ENCODE peak calls at places on chromosomes 3 and 15, in six cellular contexts. One of them, this sample, is unnamed. For H3K4me1, the result is how much of the 10 kb centered on the place peaks cover.

GRCh38 chr15:91022832-91023129 is 387 bp upstream of the VPS33B start:
- DNase-seq in fibroblast of lung: no peak
- DNase-seq in body of pancreas: no peak
- DNase-seq in PC-9: no peak
- DNase-seq in testis: no peak
- DNase-seq in IMR-90: no peak
- DNase-seq in this sample: no peak

GRCh38 chr3:14369675-14370669 is 32.4 kb upstream of the SLC6A6 start:
- DNase-seq in fibroblast of lung: no peak
- DNase-seq in body of pancreas: peak
- DNase-seq in PC-9: peak
- DNase-seq in testis: no peak
- DNase-seq in IMR-90: no peak
- DNase-seq in this sample: no peak

GRCh38 chr3:56983427-56983826 is 77.0 kb upstream of the SPATA12 start:
- DNase-seq in fibroblast of lung: no peak
- DNase-seq in body of pancreas: no peak
- DNase-seq in PC-9: no peak
- DNase-seq in testis: no peak
- DNase-seq in IMR-90: no peak
- DNase-seq in this sample: no peak

GRCh38 chr3:38016410-38016809 is 13.0 kb downstream of the PLCD1 start:
- DNase-seq in fibroblast of lung: no peak
- DNase-seq in body of pancreas: no peak
- DNase-seq in PC-9: no peak
- DNase-seq in testis: no peak
- DNase-seq in IMR-90: no peak
- DNase-seq in this sample: no peak

GRCh38 chr3:11362600-11362999 is 90.4 kb downstream of the ATG7 start:
- DNase-seq in fibroblast of lung: no peak
- DNase-seq in body of pancreas: no peak
- DNase-seq in PC-9: no peak
- DNase-seq in testis: no peak
- DNase-seq in IMR-90: peak
- DNase-seq in this sample: no peak

GRCh38 chr3:117587416-117587815 is 877.8 kb downstream of the TUSC7 start:
- DNase-seq in fibroblast of lung: no peak
- DNase-seq in body of pancreas: no peak
- DNase-seq in PC-9: no peak
- DNase-seq in testis: no peak
- DNase-seq in IMR-90: no peak
- DNase-seq in this sample: no peak

GRCh38 chr3:20511863-20512262 is 325.9 kb upstream of the SGO1 start:
- DNase-seq in fibroblast of lung: peak
- DNase-seq in body of pancreas: no peak
- DNase-seq in PC-9: peak
- DNase-seq in testis: no peak
- DNase-seq in IMR-90: peak
- DNase-seq in this sample: peak

GRCh38 chr3:149340310-149340933 is 7.0 kb upstream of the TM4SF18 start:
- DNase-seq in fibroblast of lung: peak
- DNase-seq in body of pancreas: peak
- DNase-seq in PC-9: peak
- DNase-seq in testis: peak
- DNase-seq in IMR-90: peak
- DNase-seq in this sample: no peak

GRCh38 chr3:124351430-124352142 is 359.7 kb upstream of the ROPN1 start:
- DNase-seq in fibroblast of lung: peak
- DNase-seq in body of pancreas: peak
- DNase-seq in PC-9: no peak
- DNase-seq in testis: peak
- DNase-seq in IMR-90: peak
- DNase-seq in this sample: peak

GRCh38 chr3:141367038-141367730 is 1.1 kb upstream of the ZBTB38 start:
- DNase-seq in fibroblast of lung: peak
- DNase-seq in body of pancreas: no peak
- DNase-seq in PC-9: peak
- DNase-seq in testis: no peak
- DNase-seq in IMR-90: peak
- DNase-seq in this sample: no peak

GRCh38 chr3:61580982-61581654 is 19.7 kb downstream of the PTPRG start:
- DNase-seq in fibroblast of lung: no peak
- DNase-seq in body of pancreas: no peak
- DNase-seq in PC-9: no peak
- DNase-seq in testis: no peak
- DNase-seq in IMR-90: no peak
- DNase-seq in this sample: no peak

GRCh38 chr15:27674826-27675225 is 424.3 kb downstream of the OCA2 start:
- DNase-seq in fibroblast of lung: no peak
- DNase-seq in body of pancreas: no peak
- DNase-seq in PC-9: no peak
- DNase-seq in testis: no peak
- DNase-seq in IMR-90: no peak
- DNase-seq in this sample: no peak

GRCh38 chr3:69097407-69098086 is 12.8 kb downstream of the ARL6IP5 start:
- DNase-seq in fibroblast of lung: peak
- DNase-seq in body of pancreas: no peak
- DNase-seq in PC-9: no peak
- DNase-seq in testis: no peak
- DNase-seq in IMR-90: no peak
- DNase-seq in this sample: no peak

GRCh38 chr3:67648701-67649100 is 5.7 kb downstream of the SUCLG2 start:
- DNase-seq in fibroblast of lung: peak
- DNase-seq in body of pancreas: no peak
- DNase-seq in PC-9: no peak
- DNase-seq in testis: no peak
- DNase-seq in IMR-90: peak
- DNase-seq in this sample: no peak

GRCh38 chr3:126683506-126683905 is 20.5 kb upstream of the CHCHD6 start:
- DNase-seq in fibroblast of lung: no peak
- DNase-seq in body of pancreas: no peak
- DNase-seq in PC-9: no peak
- DNase-seq in testis: no peak
- DNase-seq in IMR-90: no peak
- DNase-seq in this sample: no peak

GRCh38 chr3:182920515-182921084 is 59.7 kb downstream of the DCUN1D1 start:
- DNase-seq in fibroblast of lung: peak
- DNase-seq in body of pancreas: no peak
- DNase-seq in PC-9: no peak
- DNase-seq in testis: no peak
- DNase-seq in IMR-90: no peak
- DNase-seq in this sample: peak

GRCh38 chr3:3264796-3265195 is 85.3 kb upstream of the CRBN start:
- DNase-seq in fibroblast of lung: no peak
- DNase-seq in body of pancreas: no peak
- DNase-seq in PC-9: no peak
- DNase-seq in testis: no peak
- DNase-seq in IMR-90: no peak
- DNase-seq in this sample: no peak

GRCh38 chr3:185734725-185735096 is 90.1 kb downstream of the IGF2BP2 start:
- DNase-seq in fibroblast of lung: no peak
- DNase-seq in body of pancreas: no peak
- DNase-seq in PC-9: no peak
- DNase-seq in testis: no peak
- DNase-seq in IMR-90: no peak
- DNase-seq in this sample: no peak

GRCh38 chr3:45507820-45508317 is 86.7 kb upstream of the LIMD1 start:
- DNase-seq in fibroblast of lung: peak
- DNase-seq in body of pancreas: no peak
- DNase-seq in PC-9: no peak
- DNase-seq in testis: peak
- DNase-seq in IMR-90: peak
- DNase-seq in this sample: peak

GRCh38 chr15:71708741-71709140 is 101.6 kb upstream of the NR2E3 start:
- DNase-seq in fibroblast of lung: no peak
- DNase-seq in body of pancreas: no peak
- DNase-seq in PC-9: no peak
- DNase-seq in testis: peak
- DNase-seq in IMR-90: peak
- DNase-seq in this sample: no peak

GRCh38 chr15:70535955-70536338 is 227.4 kb downstream of the UACA start:
- DNase-seq in fibroblast of lung: no peak
- DNase-seq in body of pancreas: no peak
- DNase-seq in PC-9: no peak
- DNase-seq in testis: no peak
- DNase-seq in IMR-90: no peak
- DNase-seq in this sample: no peak

GRCh38 chr15:75176404-75176761 is 25.3 kb upstream of the C15orf39 start:
- DNase-seq in fibroblast of lung: no peak
- DNase-seq in body of pancreas: no peak
- DNase-seq in PC-9: no peak
- DNase-seq in testis: no peak
- DNase-seq in IMR-90: no peak
- DNase-seq in this sample: no peak

GRCh38 chr3:183766745-183767606 is 58.4 kb downstream of the MAP6D1 start:
- DNase-seq in fibroblast of lung: peak
- DNase-seq in body of pancreas: peak
- DNase-seq in PC-9: peak
- DNase-seq in testis: peak
- DNase-seq in IMR-90: peak
- DNase-seq in this sample: peak

GRCh38 chr3:153219147-153219546 is 57.1 kb downstream of the RAP2B start:
- DNase-seq in fibroblast of lung: peak
- DNase-seq in body of pancreas: no peak
- DNase-seq in PC-9: no peak
- DNase-seq in testis: no peak
- DNase-seq in IMR-90: peak
- DNase-seq in this sample: peak

DNA sequence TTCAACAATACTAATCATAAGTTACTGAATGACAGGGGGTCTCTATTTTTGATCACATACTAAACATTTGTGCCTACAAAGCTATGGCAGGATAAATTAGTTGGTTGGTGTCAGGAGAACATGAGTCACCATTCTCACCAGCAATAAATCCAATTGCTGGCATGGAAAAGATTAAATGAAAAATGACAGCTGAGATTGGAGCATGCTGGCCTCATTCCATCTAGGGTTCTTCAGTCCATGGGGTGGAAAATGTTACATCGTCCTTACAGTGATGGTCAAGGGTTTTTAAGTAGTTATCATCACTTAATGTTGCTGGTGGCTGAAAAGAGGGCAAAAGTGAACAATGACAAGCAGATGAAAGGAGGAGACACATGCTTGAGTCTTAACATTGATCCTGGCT is 180.1 kb upstream of the BCL6 start:
- DNase-seq in fibroblast of lung: peak
- DNase-seq in body of pancreas: no peak
- DNase-seq in PC-9: no peak
- DNase-seq in testis: no peak
- DNase-seq in IMR-90: no peak
- DNase-seq in this sample: no peak
- H3K4me1 ChIP-seq in fibroblast of lung: under half
- H3K4me1 ChIP-seq in body of pancreas: under half
- H3K4me1 ChIP-seq in PC-9: under half
- H3K4me1 ChIP-seq in testis: under half
- H3K4me1 ChIP-seq in IMR-90: under half
- H3K4me1 ChIP-seq in this sample: under half

GRCh38 chr3:42572278-42572677 is 9.5 kb downstream of the SEC22C start:
- DNase-seq in fibroblast of lung: peak
- DNase-seq in body of pancreas: no peak
- DNase-seq in PC-9: no peak
- DNase-seq in testis: peak
- DNase-seq in IMR-90: peak
- DNase-seq in this sample: peak
- TF ChIP-seq CTCF in fibroblast of lung: peak
- TF ChIP-seq CTCF in body of pancreas: peak
- TF ChIP-seq CTCF in PC-9: peak
- TF ChIP-seq CTCF in testis: no peak
- TF ChIP-seq CTCF in IMR-90: peak
- TF ChIP-seq CTCF in this sample: peak

DNA sequence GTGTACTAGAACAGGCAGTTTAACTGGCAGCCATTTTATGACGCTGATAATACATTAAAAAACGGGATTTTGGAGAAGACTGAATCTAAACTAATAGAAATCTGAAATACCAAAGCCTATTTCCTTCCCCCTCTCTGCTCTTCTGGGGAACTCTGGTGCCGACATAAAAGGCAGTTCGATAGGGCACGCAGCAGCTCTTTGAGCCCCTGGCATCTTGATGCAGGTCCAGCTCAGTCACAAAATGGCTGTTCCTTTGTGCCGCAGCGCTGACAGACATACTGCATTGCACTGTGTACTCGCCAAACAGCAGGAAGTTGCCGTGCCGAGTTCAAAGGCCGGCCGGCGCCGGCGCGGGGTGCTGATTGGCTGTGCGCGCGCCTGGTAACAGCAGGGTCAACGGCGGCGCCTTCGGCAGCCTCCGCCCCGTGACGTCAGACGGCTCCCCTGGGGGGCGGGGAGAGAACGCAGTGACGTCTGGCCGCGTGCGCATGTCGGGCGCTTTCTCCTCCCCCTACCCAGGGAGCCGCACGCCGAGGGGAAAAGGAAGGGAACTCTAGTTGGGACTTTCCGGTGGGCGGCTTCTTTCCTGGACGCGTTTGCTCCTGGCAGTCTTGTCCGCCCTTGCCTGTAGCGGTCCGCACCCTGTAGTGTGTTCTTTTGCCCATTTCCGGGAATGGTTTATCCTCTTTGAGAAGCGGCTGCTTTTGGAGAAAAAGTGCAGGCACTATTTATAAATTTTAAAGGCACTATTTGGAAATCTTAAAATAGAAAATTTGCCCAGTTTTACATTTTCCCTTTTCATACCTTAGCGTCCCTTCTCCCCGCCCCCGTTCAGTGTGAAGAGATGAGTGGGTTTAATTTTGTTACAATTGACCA is 4.1 kb downstream of the CHD2 start:
- DNase-seq in fibroblast of lung: peak
- DNase-seq in body of pancreas: peak
- DNase-seq in PC-9: peak
- DNase-seq in testis: peak
- DNase-seq in IMR-90: peak
- DNase-seq in this sample: peak
- H3K4me1 ChIP-seq in fibroblast of lung: under half
- H3K4me1 ChIP-seq in body of pancreas: half or more
- H3K4me1 ChIP-seq in PC-9: under half
- H3K4me1 ChIP-seq in testis: under half
- H3K4me1 ChIP-seq in IMR-90: under half
- H3K4me1 ChIP-seq in this sample: under half

GRCh38 chr3:79726795-79727194 is 41.0 kb downstream of the ROBO1 start:
- DNase-seq in fibroblast of lung: no peak
- DNase-seq in body of pancreas: no peak
- DNase-seq in PC-9: no peak
- DNase-seq in testis: no peak
- DNase-seq in IMR-90: no peak
- DNase-seq in this sample: no peak

GRCh38 chr3:79729096-79729495 is 38.7 kb downstream of the ROBO1 start:
- DNase-seq in fibroblast of lung: peak
- DNase-seq in body of pancreas: peak
- DNase-seq in PC-9: no peak
- DNase-seq in testis: peak
- DNase-seq in IMR-90: no peak
- DNase-seq in this sample: peak

DNA sequence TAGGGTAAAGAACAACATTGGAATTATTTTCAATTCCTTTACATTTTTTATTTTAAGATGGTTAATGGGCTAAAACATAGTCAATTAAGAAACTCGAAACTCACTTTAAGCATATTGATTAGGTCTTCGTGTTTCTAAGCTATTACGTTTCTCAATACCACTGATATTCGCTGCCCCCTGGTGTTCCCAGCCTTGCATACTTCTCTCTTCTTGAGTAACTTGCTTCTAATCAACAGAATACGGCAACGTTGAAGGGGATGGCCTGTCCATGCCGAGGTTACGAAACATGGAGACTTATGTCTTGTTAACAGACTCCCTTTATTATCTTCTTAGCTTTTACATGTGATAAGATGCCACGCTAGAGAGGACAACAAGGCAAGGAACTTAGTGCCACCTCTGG is 43.6 kb downstream of the ROBO1 start:
- DNase-seq in fibroblast of lung: no peak
- DNase-seq in body of pancreas: no peak
- DNase-seq in PC-9: no peak
- DNase-seq in testis: peak
- DNase-seq in IMR-90: no peak
- DNase-seq in this sample: no peak
- TF ChIP-seq CTCF in fibroblast of lung: no peak
- TF ChIP-seq CTCF in body of pancreas: no peak
- TF ChIP-seq CTCF in PC-9: no peak
- TF ChIP-seq CTCF in testis: no peak
- TF ChIP-seq CTCF in IMR-90: no peak
- TF ChIP-seq CTCF in this sample: no peak